ENCODE peak calls at places on chromosomes 11 and 22, in nine cellular contexts. One of them, this sample, is unnamed.

GRCh38 chr11:6320411-6321207 is at the start of gene CAVIN3:
- DNase-seq in T47D: no peak
- DNase-seq in H1: peak; percentile 81
- DNase-seq in CD8-positive, alpha-beta memory T cell: no peak
- DNase-seq in Ammon's horn: no peak
- DNase-seq in AML-193: no peak
- DNase-seq in SJSA1: peak; percentile 81
- DNase-seq in OCI-M1: no peak
- DNase-seq in NCI-H1417: no peak
- DNase-seq in this sample: peak; percentile 91

GRCh38 chr22:42895541-42895981 is 38.5 kb upstream of the ARFGAP3 start:
- DNase-seq in OCI-M1: no peak
- DNase-seq in CD8-positive, alpha-beta memory T cell: no peak
- DNase-seq in H1: no peak
- DNase-seq in AML-193: no peak
- DNase-seq in SJSA1: no peak
- DNase-seq in T47D: no peak
- DNase-seq in Ammon's horn: peak; percentile 62
- DNase-seq in NCI-H1417: no peak
- DNase-seq in this sample: no peak

GRCh38 chr11:61532136-61533038 is 23.8 kb downstream of the LRRC10B start:
- DNase-seq in OCI-M1: peak; percentile 66
- DNase-seq in CD8-positive, alpha-beta memory T cell: peak; percentile 13
- DNase-seq in SJSA1: no peak
- DNase-seq in NCI-H1417: peak; percentile 36
- DNase-seq in T47D: peak; percentile 82
- DNase-seq in AML-193: peak; percentile 22
- DNase-seq in H1: peak; percentile 90
- DNase-seq in Ammon's horn: no peak
- DNase-seq in this sample: peak; percentile 32

GRCh38 chr11:86218125-86219081 is 26.1 kb upstream of the EED start:
- DNase-seq in SJSA1: peak; percentile 42
- DNase-seq in H1: peak; percentile 79
- DNase-seq in Ammon's horn: peak; percentile 86
- DNase-seq in T47D: peak; percentile 88
- DNase-seq in OCI-M1: peak; percentile 99
- DNase-seq in NCI-H1417: peak; percentile 85
- DNase-seq in AML-193: peak; percentile 72
- DNase-seq in CD8-positive, alpha-beta memory T cell: peak; percentile 39
- DNase-seq in this sample: peak; percentile 81

GRCh38 chr11:102306048-102306575 is 11.2 kb upstream of the BIRC3 start:
- DNase-seq in NCI-H1417: peak; percentile 59
- DNase-seq in CD8-positive, alpha-beta memory T cell: no peak
- DNase-seq in Ammon's horn: peak; percentile 60
- DNase-seq in T47D: no peak
- DNase-seq in H1: no peak
- DNase-seq in AML-193: no peak
- DNase-seq in OCI-M1: no peak
- DNase-seq in SJSA1: peak; percentile 72
- DNase-seq in this sample: no peak

GRCh38 chr11:65366340-65366773 is 11.8 kb downstream of the TIGD3 start:
- DNase-seq in H1: no peak
- DNase-seq in SJSA1: no peak
- DNase-seq in Ammon's horn: peak; percentile 86
- DNase-seq in NCI-H1417: peak; percentile 87
- DNase-seq in T47D: peak; percentile 93
- DNase-seq in OCI-M1: peak; percentile 90
- DNase-seq in AML-193: peak; percentile 85
- DNase-seq in CD8-positive, alpha-beta memory T cell: no peak
- DNase-seq in this sample: peak; percentile 80

GRCh38 chr11:117225553-117226170 is 6.2 kb downstream of the PCSK7 start:
- DNase-seq in T47D: no peak
- DNase-seq in Ammon's horn: no peak
- DNase-seq in CD8-positive, alpha-beta memory T cell: no peak
- DNase-seq in NCI-H1417: no peak
- DNase-seq in SJSA1: no peak
- DNase-seq in H1: no peak
- DNase-seq in AML-193: no peak
- DNase-seq in OCI-M1: no peak
- DNase-seq in this sample: no peak

GRCh38 chr11:47233989-47234668 is 14.5 kb downstream of the ACP2 start:
- DNase-seq in Ammon's horn: no peak
- DNase-seq in OCI-M1: peak; percentile 54
- DNase-seq in T47D: peak; percentile 77
- DNase-seq in SJSA1: peak; percentile 68
- DNase-seq in NCI-H1417: no peak
- DNase-seq in AML-193: peak; percentile 40
- DNase-seq in CD8-positive, alpha-beta memory T cell: no peak
- DNase-seq in H1: no peak
- DNase-seq in this sample: peak; percentile 92

GRCh38 chr11:80261776-80262175 is 820.9 kb upstream of the TENM4 start:
- DNase-seq in H1: no peak
- DNase-seq in T47D: no peak
- DNase-seq in AML-193: no peak
- DNase-seq in SJSA1: no peak
- DNase-seq in CD8-positive, alpha-beta memory T cell: no peak
- DNase-seq in Ammon's horn: peak; percentile 41
- DNase-seq in NCI-H1417: no peak
- DNase-seq in OCI-M1: no peak
- DNase-seq in this sample: no peak

GRCh38 chr22:31891366-31892079 is 52.8 kb upstream of the YWHAH start:
- DNase-seq in OCI-M1: peak; percentile 82
- DNase-seq in T47D: no peak
- DNase-seq in SJSA1: no peak
- DNase-seq in NCI-H1417: peak; percentile 1
- DNase-seq in Ammon's horn: no peak
- DNase-seq in H1: no peak
- DNase-seq in AML-193: no peak
- DNase-seq in CD8-positive, alpha-beta memory T cell: no peak
- DNase-seq in this sample: peak; percentile 32

GRCh38 chr11:20599424-20600346 is at the start of gene SLC6A5:
- DNase-seq in T47D: peak; percentile 89
- DNase-seq in SJSA1: no peak
- DNase-seq in Ammon's horn: no peak
- DNase-seq in OCI-M1: peak; percentile 78
- DNase-seq in H1: peak; percentile 88
- DNase-seq in NCI-H1417: no peak
- DNase-seq in AML-193: no peak
- DNase-seq in CD8-positive, alpha-beta memory T cell: no peak
- DNase-seq in this sample: peak; percentile 26

GRCh38 chr22:40553014-40553579 is 83.4 kb downstream of the MRTFA start:
- DNase-seq in Ammon's horn: no peak
- DNase-seq in H1: no peak
- DNase-seq in NCI-H1417: peak; percentile 1
- DNase-seq in AML-193: no peak
- DNase-seq in OCI-M1: no peak
- DNase-seq in SJSA1: no peak
- DNase-seq in CD8-positive, alpha-beta memory T cell: no peak
- DNase-seq in T47D: no peak
- DNase-seq in this sample: no peak

GRCh38 chr22:20494978-20495860 is at the start of gene KLHL22:
- DNase-seq in NCI-H1417: peak; percentile 78
- DNase-seq in CD8-positive, alpha-beta memory T cell: no peak
- DNase-seq in OCI-M1: peak; percentile 90
- DNase-seq in AML-193: no peak
- DNase-seq in Ammon's horn: peak; percentile 33
- DNase-seq in SJSA1: peak; percentile 55
- DNase-seq in H1: peak; percentile 90
- DNase-seq in T47D: peak; percentile 58
- DNase-seq in this sample: peak; percentile 41

GRCh38 chr22:41870786-41871185 is 37.9 kb downstream of the SREBF2 start:
- DNase-seq in AML-193: no peak
- DNase-seq in NCI-H1417: no peak
- DNase-seq in CD8-positive, alpha-beta memory T cell: no peak
- DNase-seq in H1: no peak
- DNase-seq in OCI-M1: no peak
- DNase-seq in Ammon's horn: no peak
- DNase-seq in T47D: no peak
- DNase-seq in SJSA1: no peak
- DNase-seq in this sample: no peak

GRCh38 chr22:48885919-48886305 is 941.8 kb downstream of the BRD1 start:
- DNase-seq in SJSA1: peak; percentile 16
- DNase-seq in OCI-M1: no peak
- DNase-seq in AML-193: no peak
- DNase-seq in T47D: no peak
- DNase-seq in Ammon's horn: no peak
- DNase-seq in CD8-positive, alpha-beta memory T cell: no peak
- DNase-seq in H1: no peak
- DNase-seq in NCI-H1417: no peak
- DNase-seq in this sample: no peak

GRCh38 chr22:37748659-37749058 is 51.8 kb downstream of the TRIOBP start:
- DNase-seq in CD8-positive, alpha-beta memory T cell: no peak
- DNase-seq in NCI-H1417: no peak
- DNase-seq in H1: no peak
- DNase-seq in AML-193: no peak
- DNase-seq in SJSA1: no peak
- DNase-seq in OCI-M1: no peak
- DNase-seq in T47D: no peak
- DNase-seq in Ammon's horn: no peak
- DNase-seq in this sample: no peak

GRCh38 chr11:82811369-82811768 is 77.7 kb upstream of the FAM181B start:
- DNase-seq in CD8-positive, alpha-beta memory T cell: no peak
- DNase-seq in H1: no peak
- DNase-seq in AML-193: no peak
- DNase-seq in OCI-M1: no peak
- DNase-seq in T47D: no peak
- DNase-seq in Ammon's horn: no peak
- DNase-seq in SJSA1: no peak
- DNase-seq in NCI-H1417: no peak
- DNase-seq in this sample: no peak

GRCh38 chr11:65801153-65801987 is 14.5 kb downstream of the OVOL1 start:
- DNase-seq in AML-193: no peak
- DNase-seq in SJSA1: no peak
- DNase-seq in CD8-positive, alpha-beta memory T cell: no peak
- DNase-seq in OCI-M1: no peak
- DNase-seq in NCI-H1417: no peak
- DNase-seq in H1: no peak
- DNase-seq in T47D: no peak
- DNase-seq in Ammon's horn: no peak
- DNase-seq in this sample: no peak

GRCh38 chr11:96412761-96413381 is 23.1 kb downstream of the JRKL start:
- DNase-seq in H1: no peak
- DNase-seq in SJSA1: no peak
- DNase-seq in Ammon's horn: no peak
- DNase-seq in OCI-M1: no peak
- DNase-seq in CD8-positive, alpha-beta memory T cell: no peak
- DNase-seq in AML-193: no peak
- DNase-seq in T47D: no peak
- DNase-seq in NCI-H1417: no peak
- DNase-seq in this sample: no peak

GRCh38 chr22:42986115-42986514 is 28.8 kb downstream of the PACSIN2 start:
- DNase-seq in T47D: no peak
- DNase-seq in Ammon's horn: no peak
- DNase-seq in H1: no peak
- DNase-seq in SJSA1: no peak
- DNase-seq in AML-193: no peak
- DNase-seq in CD8-positive, alpha-beta memory T cell: no peak
- DNase-seq in NCI-H1417: no peak
- DNase-seq in OCI-M1: no peak
- DNase-seq in this sample: no peak

GRCh38 chr11:1967641-1968225 is 20.6 kb downstream of the MRPL23 start:
- DNase-seq in OCI-M1: no peak
- DNase-seq in T47D: no peak
- DNase-seq in AML-193: no peak
- DNase-seq in NCI-H1417: no peak
- DNase-seq in SJSA1: no peak
- DNase-seq in Ammon's horn: no peak
- DNase-seq in CD8-positive, alpha-beta memory T cell: no peak
- DNase-seq in H1: no peak
- DNase-seq in this sample: no peak

GRCh38 chr11:62627718-62628117 is 5.9 kb upstream of the B3GAT3 start:
- DNase-seq in H1: no peak
- DNase-seq in OCI-M1: no peak
- DNase-seq in CD8-positive, alpha-beta memory T cell: no peak
- DNase-seq in NCI-H1417: no peak
- DNase-seq in T47D: peak; percentile 58
- DNase-seq in AML-193: peak; percentile 40
- DNase-seq in SJSA1: no peak
- DNase-seq in Ammon's horn: no peak
- DNase-seq in this sample: no peak

GRCh38 chr11:8168485-8169257 is at the start of gene RIC3:
- DNase-seq in AML-193: no peak
- DNase-seq in Ammon's horn: peak; percentile 73
- DNase-seq in H1: peak; percentile 80
- DNase-seq in CD8-positive, alpha-beta memory T cell: peak; percentile 1
- DNase-seq in T47D: no peak
- DNase-seq in OCI-M1: no peak
- DNase-seq in SJSA1: no peak
- DNase-seq in NCI-H1417: peak; percentile 89
- DNase-seq in this sample: no peak

GRCh38 chr11:121800704-121801516 is 315.1 kb downstream of the BLID start:
- DNase-seq in T47D: no peak
- DNase-seq in AML-193: no peak
- DNase-seq in CD8-positive, alpha-beta memory T cell: no peak
- DNase-seq in SJSA1: no peak
- DNase-seq in NCI-H1417: no peak
- DNase-seq in H1: peak; percentile 58
- DNase-seq in Ammon's horn: peak; percentile 59
- DNase-seq in OCI-M1: no peak
- DNase-seq in this sample: no peak

GRCh38 chr22:49979587-49980264 is 19.2 kb downstream of the PIM3 start:
- DNase-seq in Ammon's horn: peak; percentile 32
- DNase-seq in CD8-positive, alpha-beta memory T cell: no peak
- DNase-seq in H1: peak; percentile 57
- DNase-seq in NCI-H1417: peak; percentile 44
- DNase-seq in SJSA1: no peak
- DNase-seq in T47D: peak; percentile 68
- DNase-seq in AML-193: peak; percentile 45
- DNase-seq in OCI-M1: peak; percentile 75
- DNase-seq in this sample: peak; percentile 54

GRCh38 chr11:36628765-36629199 is 30.7 kb upstream of the RAG2 start:
- DNase-seq in T47D: no peak
- DNase-seq in H1: no peak
- DNase-seq in OCI-M1: no peak
- DNase-seq in CD8-positive, alpha-beta memory T cell: no peak
- DNase-seq in AML-193: no peak
- DNase-seq in Ammon's horn: no peak
- DNase-seq in SJSA1: no peak
- DNase-seq in NCI-H1417: peak; percentile 88
- DNase-seq in this sample: no peak

GRCh38 chr11:61947486-61948210 is 2.5 kb upstream of the BEST1 start:
- DNase-seq in T47D: peak; percentile 86
- DNase-seq in SJSA1: peak; percentile 88
- DNase-seq in AML-193: peak; percentile 83
- DNase-seq in OCI-M1: peak; percentile 92
- DNase-seq in CD8-positive, alpha-beta memory T cell: peak; percentile 44
- DNase-seq in Ammon's horn: peak; percentile 94
- DNase-seq in H1: peak; percentile 86
- DNase-seq in NCI-H1417: peak; percentile 88
- DNase-seq in this sample: peak; percentile 84

GRCh38 chr11:69440876-69441275 is 40.6 kb upstream of the LINC01488 start:
- DNase-seq in AML-193: no peak
- DNase-seq in T47D: no peak
- DNase-seq in H1: no peak
- DNase-seq in SJSA1: no peak
- DNase-seq in OCI-M1: no peak
- DNase-seq in NCI-H1417: no peak
- DNase-seq in Ammon's horn: no peak
- DNase-seq in CD8-positive, alpha-beta memory T cell: no peak
- DNase-seq in this sample: no peak

GRCh38 chr22:47631571-47632102 is 869.2 kb downstream of the TBC1D22A start:
- DNase-seq in Ammon's horn: no peak
- DNase-seq in AML-193: no peak
- DNase-seq in NCI-H1417: peak; percentile 92
- DNase-seq in SJSA1: no peak
- DNase-seq in H1: no peak
- DNase-seq in OCI-M1: peak; percentile 3
- DNase-seq in CD8-positive, alpha-beta memory T cell: no peak
- DNase-seq in T47D: peak; percentile 95
- DNase-seq in this sample: no peak

GRCh38 chr11:123461164-123461563 is 31.1 kb downstream of the GRAMD1B start:
- DNase-seq in NCI-H1417: no peak
- DNase-seq in SJSA1: no peak
- DNase-seq in CD8-positive, alpha-beta memory T cell: no peak
- DNase-seq in Ammon's horn: peak; percentile 33
- DNase-seq in AML-193: no peak
- DNase-seq in OCI-M1: no peak
- DNase-seq in H1: no peak
- DNase-seq in T47D: peak; percentile 75
- DNase-seq in this sample: no peak

GRCh38 chr11:8085006-8085645 is 4.1 kb downstream of the TUB start:
- DNase-seq in Ammon's horn: no peak
- DNase-seq in H1: no peak
- DNase-seq in AML-193: no peak
- DNase-seq in SJSA1: no peak
- DNase-seq in NCI-H1417: no peak
- DNase-seq in T47D: no peak
- DNase-seq in OCI-M1: no peak
- DNase-seq in CD8-positive, alpha-beta memory T cell: no peak
- DNase-seq in this sample: no peak